ENCODE peak calls at places on chromosomes 3 and 15, in four cellular contexts. One of them, this sample, is unnamed.
A peak's percentile ranks its signal among the peaks of the same experiment; 100 is the strongest.

GRCh38 chr3:10554746-10555145 is 49.4 kb upstream of the ATP2B2 start:
- DNase-seq in H1: peak; percentile 35
- DNase-seq in HepG2: no peak
- DNase-seq in GM12878: no peak
- DNase-seq in this sample: no peak

GRCh38 chr3:192331749-192332385 is 395.5 kb downstream of the FGF12 start:
- DNase-seq in H1: no peak
- DNase-seq in HepG2: no peak
- DNase-seq in GM12878: no peak
- DNase-seq in this sample: no peak

GRCh38 chr15:56837281-56837680 is 81.2 kb upstream of the TCF12 start:
- DNase-seq in H1: no peak
- DNase-seq in HepG2: no peak
- DNase-seq in GM12878: no peak
- DNase-seq in this sample: no peak

GRCh38 chr3:182710557-182711157 is 82.6 kb upstream of the ATP11B start:
- DNase-seq in H1: no peak
- DNase-seq in HepG2: peak; percentile 16
- DNase-seq in GM12878: no peak
- DNase-seq in this sample: no peak

GRCh38 chr3:145776782-145777408 is 384.1 kb downstream of the PLOD2 start:
- DNase-seq in H1: peak; percentile 70
- DNase-seq in HepG2: peak; percentile 47
- DNase-seq in GM12878: peak; percentile 16
- DNase-seq in this sample: peak; percentile 74

GRCh38 chr3:154954750-154955149 is 125.4 kb upstream of the MME start:
- DNase-seq in H1: no peak
- DNase-seq in HepG2: no peak
- DNase-seq in GM12878: no peak
- DNase-seq in this sample: peak; percentile 22

GRCh38 chr15:35121611-35122359 is 36.7 kb upstream of the NANOGP8 start:
- DNase-seq in H1: no peak
- DNase-seq in HepG2: no peak
- DNase-seq in GM12878: no peak
- DNase-seq in this sample: no peak

GRCh38 chr3:30505866-30506517 is 100.4 kb upstream of the TGFBR2 start:
- DNase-seq in H1: no peak
- DNase-seq in HepG2: no peak
- DNase-seq in GM12878: no peak
- DNase-seq in this sample: no peak

GRCh38 chr15:32651229-32651837 is 9.8 kb downstream of the SCG5 start:
- DNase-seq in H1: peak; percentile 73
- DNase-seq in HepG2: peak; percentile 48
- DNase-seq in GM12878: no peak
- DNase-seq in this sample: no peak

GRCh38 chr3:21062724-21063436 is 688.1 kb downstream of the ZNF385D start:
- DNase-seq in H1: no peak
- DNase-seq in HepG2: no peak
- DNase-seq in GM12878: no peak
- DNase-seq in this sample: no peak

GRCh38 chr15:90174140-90174891 is 26.8 kb upstream of the SEMA4B start:
- DNase-seq in H1: no peak
- DNase-seq in HepG2: no peak
- DNase-seq in GM12878: no peak
- DNase-seq in this sample: no peak

GRCh38 chr3:4218426-4219226 is 84.5 kb upstream of the SETMAR start:
- DNase-seq in H1: no peak
- DNase-seq in HepG2: peak; percentile 2
- DNase-seq in GM12878: no peak
- DNase-seq in this sample: no peak

GRCh38 chr3:45055411-45056143 is 29.5 kb downstream of the CLEC3B start:
- DNase-seq in H1: no peak
- DNase-seq in HepG2: peak; percentile 65
- DNase-seq in GM12878: no peak
- DNase-seq in this sample: peak; percentile 49

GRCh38 chr3:52428151-52429005 is 16.5 kb downstream of the SEMA3G start:
- DNase-seq in H1: no peak
- DNase-seq in HepG2: peak; percentile 76
- DNase-seq in GM12878: no peak
- DNase-seq in this sample: peak; percentile 50

GRCh38 chr15:64574220-64574994 is 114.0 kb downstream of the ZNF609 start:
- DNase-seq in H1: no peak
- DNase-seq in HepG2: no peak
- DNase-seq in GM12878: no peak
- DNase-seq in this sample: no peak

GRCh38 chr3:36656873-36657272 is 107.5 kb downstream of the DCLK3 start:
- DNase-seq in H1: no peak
- DNase-seq in HepG2: no peak
- DNase-seq in GM12878: no peak
- DNase-seq in this sample: no peak

GRCh38 chr15:89954541-89954940 is 41.8 kb upstream of the ARPIN start:
- DNase-seq in H1: no peak
- DNase-seq in HepG2: no peak
- DNase-seq in GM12878: no peak
- DNase-seq in this sample: no peak

GRCh38 chr15:58987036-58987435 is 427 bp upstream of the RNF111 start:
- DNase-seq in H1: no peak
- DNase-seq in HepG2: peak; percentile 3
- DNase-seq in GM12878: no peak
- DNase-seq in this sample: no peak

GRCh38 chr3:49339593-49339946 is 283 bp downstream of the USP4 start:
- DNase-seq in H1: peak; percentile 66
- DNase-seq in HepG2: peak; percentile 27
- DNase-seq in GM12878: no peak
- DNase-seq in this sample: no peak

GRCh38 chr3:31862861-31863260 is 118.2 kb downstream of the OSBPL10 start:
- DNase-seq in H1: no peak
- DNase-seq in HepG2: no peak
- DNase-seq in GM12878: no peak
- DNase-seq in this sample: no peak

GRCh38 chr15:80160570-80161156 is 7.9 kb downstream of the FAH start:
- DNase-seq in H1: no peak
- DNase-seq in HepG2: peak; percentile 87
- DNase-seq in GM12878: peak; percentile 39
- DNase-seq in this sample: no peak
- TF ChIP-seq SUZ12 in H1: no peak
- TF ChIP-seq SUZ12 in HepG2: no peak
- TF ChIP-seq SUZ12 in GM12878: no peak
- TF ChIP-seq SUZ12 in this sample: no peak

GRCh38 chr15:45395956-45396355 is 17.6 kb upstream of the GATM start:
- DNase-seq in H1: no peak
- DNase-seq in HepG2: no peak
- DNase-seq in GM12878: no peak
- DNase-seq in this sample: no peak

GRCh38 chr15:45389351-45389750 is 11.0 kb upstream of the GATM start:
- DNase-seq in H1: no peak
- DNase-seq in HepG2: no peak
- DNase-seq in GM12878: no peak
- DNase-seq in this sample: no peak

GRCh38 chr15:45393851-45394250 is 15.5 kb upstream of the GATM start:
- DNase-seq in H1: no peak
- DNase-seq in HepG2: peak; percentile 59
- DNase-seq in GM12878: no peak
- DNase-seq in this sample: no peak

GRCh38 chr15:45394681-45395080 is 16.3 kb upstream of the GATM start:
- DNase-seq in H1: no peak
- DNase-seq in HepG2: no peak
- DNase-seq in GM12878: no peak
- DNase-seq in this sample: no peak

GRCh38 chr15:45391746-45392711 is 13.7 kb upstream of the GATM start:
- DNase-seq in H1: no peak
- DNase-seq in HepG2: no peak
- DNase-seq in GM12878: peak; percentile 90
- DNase-seq in this sample: no peak
- H3K9ac ChIP-seq in H1: no peak overlapping the region
- H3K9ac ChIP-seq in HepG2: no peak overlapping the region
- H3K9ac ChIP-seq in GM12878: peak overlapping the region; percentile 28
- H3K9ac ChIP-seq in this sample: no peak overlapping the region

DNA sequence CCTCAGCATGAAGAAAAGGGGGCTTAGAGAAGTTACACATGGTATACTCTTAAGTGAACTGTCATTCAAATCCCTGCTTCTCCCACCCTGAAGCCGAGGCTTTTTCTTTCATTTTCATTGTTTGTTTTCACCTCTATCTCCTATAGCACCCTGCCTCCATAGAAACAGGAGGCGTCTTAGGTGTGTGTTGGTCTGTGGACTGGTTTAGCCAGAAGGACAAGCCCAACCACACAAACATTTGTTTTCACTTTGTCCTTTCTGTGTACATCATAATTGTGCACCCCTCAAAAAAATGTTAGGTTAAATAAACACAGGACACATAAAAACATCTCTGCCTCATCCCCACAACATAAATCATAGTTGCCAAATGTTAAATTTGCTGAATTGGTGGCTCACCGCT is 73.3 kb upstream of the UBE2E2 start:
- DNase-seq in H1: no peak
- DNase-seq in HepG2: no peak
- DNase-seq in GM12878: no peak
- DNase-seq in this sample: no peak
- H3K4me3 ChIP-seq in H1: no peak overlapping the region
- H3K4me3 ChIP-seq in HepG2: no peak overlapping the region
- H3K4me3 ChIP-seq in GM12878: no peak overlapping the region
- H3K4me3 ChIP-seq in this sample: no peak overlapping the region

DNA sequence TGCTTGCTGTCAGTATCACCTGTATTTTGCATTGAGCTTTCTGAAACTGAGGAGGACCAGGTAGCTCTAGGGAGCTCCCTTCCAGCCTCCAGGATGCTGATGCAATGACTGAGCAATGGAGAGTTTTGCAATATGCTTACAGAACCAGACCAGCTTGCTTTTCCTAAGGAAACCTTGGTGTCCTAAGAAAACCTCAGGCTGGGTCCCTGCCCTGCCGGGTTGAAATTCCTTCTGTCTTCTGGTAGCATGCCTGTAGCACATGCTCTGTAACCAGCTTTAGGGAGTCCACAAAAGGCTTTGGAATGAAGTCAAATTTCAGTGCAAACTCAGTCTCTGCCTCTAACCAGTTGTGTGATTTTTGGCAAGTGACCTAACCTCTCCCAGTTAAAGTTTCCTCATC is 65.8 kb upstream of the GSK3B start:
- DNase-seq in H1: no peak
- DNase-seq in HepG2: no peak
- DNase-seq in GM12878: no peak
- DNase-seq in this sample: no peak
- TF ChIP-seq SUZ12 in H1: no peak
- TF ChIP-seq SUZ12 in HepG2: no peak
- TF ChIP-seq SUZ12 in GM12878: no peak
- TF ChIP-seq SUZ12 in this sample: no peak

DNA sequence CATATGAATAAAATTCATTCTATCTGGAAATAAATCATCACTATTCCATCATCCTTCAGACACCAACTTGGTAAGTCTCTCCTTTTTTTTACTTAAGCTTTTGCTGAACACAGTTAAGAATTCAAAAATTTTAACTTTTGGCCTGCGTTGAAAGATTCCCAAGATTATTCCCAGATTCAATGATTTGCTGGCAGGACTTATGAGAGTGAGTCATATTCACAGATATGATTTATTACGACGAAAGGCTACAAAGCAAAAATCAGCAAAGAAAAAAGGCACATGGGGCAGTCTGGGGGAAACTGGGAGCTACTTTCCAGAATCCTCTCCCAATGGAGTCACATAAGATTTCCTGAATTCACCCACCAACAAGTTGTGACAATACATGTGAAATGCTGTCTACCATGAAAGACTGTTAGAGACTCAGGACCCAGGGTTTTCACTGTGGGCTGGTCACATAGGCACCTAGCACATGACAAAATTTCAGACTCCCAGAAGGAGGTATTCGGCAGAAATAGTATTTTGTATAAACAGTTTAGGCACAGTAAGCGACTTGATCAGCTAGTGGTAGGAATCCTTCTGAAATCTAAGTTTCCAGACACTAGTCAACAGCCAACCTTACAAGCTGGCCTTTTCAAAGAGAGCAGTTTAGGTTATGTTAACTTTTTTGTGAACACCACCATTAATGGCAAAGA is 82.1 kb downstream of the DLG1 start:
- DNase-seq in H1: no peak
- DNase-seq in HepG2: no peak
- DNase-seq in GM12878: no peak
- DNase-seq in this sample: no peak
- H3K9ac ChIP-seq in H1: no peak overlapping the region
- H3K9ac ChIP-seq in HepG2: no peak overlapping the region
- H3K9ac ChIP-seq in GM12878: no peak overlapping the region
- H3K9ac ChIP-seq in this sample: no peak overlapping the region

This sample was measured in NT2/D1.